ENCODE peak calls at places on chromosomes 1 and 21, in nine cellular contexts. One of them, this sample, is unnamed.

GRCh38 chr1:46021046-46021822 is 111.2 kb downstream of the PIK3R3 start:
- DNase-seq in body of pancreas: no peak
- DNase-seq in uterus: no peak
- DNase-seq in mammary epithelial cell: no peak
- DNase-seq in A549: no peak
- DNase-seq in hepatocyte: no peak
- DNase-seq in CD4-positive, alpha-beta T cell: no peak
- DNase-seq in H9: no peak
- DNase-seq in foreskin keratinocyte: no peak
- DNase-seq in this sample: no peak

GRCh38 chr1:147648933-147649332 is 21.4 kb downstream of the ACP6 start:
- DNase-seq in H9: no peak
- DNase-seq in CD4-positive, alpha-beta T cell: no peak
- DNase-seq in body of pancreas: no peak
- DNase-seq in uterus: no peak
- DNase-seq in foreskin keratinocyte: no peak
- DNase-seq in hepatocyte: no peak
- DNase-seq in A549: no peak
- DNase-seq in mammary epithelial cell: no peak
- DNase-seq in this sample: no peak

GRCh38 chr1:2290595-2291510 is 62.7 kb downstream of the SKI start:
- DNase-seq in mammary epithelial cell: peak; percentile 94
- DNase-seq in uterus: peak; percentile 80
- DNase-seq in hepatocyte: no peak
- DNase-seq in CD4-positive, alpha-beta T cell: peak; percentile 69
- DNase-seq in body of pancreas: peak; percentile 58
- DNase-seq in H9: no peak
- DNase-seq in foreskin keratinocyte: peak; percentile 37
- DNase-seq in A549: no peak
- DNase-seq in this sample: peak; percentile 86

GRCh38 chr1:4594286-4594991 is 60.0 kb upstream of the AJAP1 start:
- DNase-seq in uterus: no peak
- DNase-seq in CD4-positive, alpha-beta T cell: no peak
- DNase-seq in A549: no peak
- DNase-seq in foreskin keratinocyte: no peak
- DNase-seq in body of pancreas: peak; percentile 47
- DNase-seq in hepatocyte: peak; percentile 41
- DNase-seq in H9: peak; percentile 71
- DNase-seq in mammary epithelial cell: no peak
- DNase-seq in this sample: peak; percentile 15

GRCh38 chr1:6007318-6008083 is 15.3 kb upstream of the NPHP4 start:
- DNase-seq in H9: no peak
- DNase-seq in mammary epithelial cell: no peak
- DNase-seq in uterus: no peak
- DNase-seq in CD4-positive, alpha-beta T cell: no peak
- DNase-seq in foreskin keratinocyte: no peak
- DNase-seq in hepatocyte: no peak
- DNase-seq in body of pancreas: no peak
- DNase-seq in A549: no peak
- DNase-seq in this sample: no peak

GRCh38 chr1:248589334-248589733 is 8.2 kb downstream of the OR2T10 start:
- DNase-seq in H9: no peak
- DNase-seq in CD4-positive, alpha-beta T cell: no peak
- DNase-seq in mammary epithelial cell: no peak
- DNase-seq in hepatocyte: no peak
- DNase-seq in foreskin keratinocyte: no peak
- DNase-seq in uterus: no peak
- DNase-seq in body of pancreas: no peak
- DNase-seq in A549: no peak
- DNase-seq in this sample: no peak

GRCh38 chr1:8097077-8097799 is 71.1 kb upstream of the ERRFI1 start:
- DNase-seq in A549: peak; percentile 94
- DNase-seq in CD4-positive, alpha-beta T cell: no peak
- DNase-seq in H9: no peak
- DNase-seq in foreskin keratinocyte: peak; percentile 99
- DNase-seq in body of pancreas: peak; percentile 12
- DNase-seq in mammary epithelial cell: peak; percentile 95
- DNase-seq in uterus: no peak
- DNase-seq in hepatocyte: peak; percentile 68
- DNase-seq in this sample: peak; percentile 87

GRCh38 chr21:42455196-42455595 is 40.8 kb downstream of the RSPH1 start:
- DNase-seq in body of pancreas: no peak
- DNase-seq in mammary epithelial cell: peak; percentile 10
- DNase-seq in foreskin keratinocyte: no peak
- DNase-seq in hepatocyte: no peak
- DNase-seq in CD4-positive, alpha-beta T cell: no peak
- DNase-seq in A549: no peak
- DNase-seq in uterus: no peak
- DNase-seq in H9: no peak
- DNase-seq in this sample: peak; percentile 39

GRCh38 chr21:46322351-46323226 is 1.1 kb downstream of the C21orf58 start:
- DNase-seq in CD4-positive, alpha-beta T cell: no peak
- DNase-seq in mammary epithelial cell: peak; percentile 27
- DNase-seq in hepatocyte: peak; percentile 45
- DNase-seq in uterus: no peak
- DNase-seq in foreskin keratinocyte: no peak
- DNase-seq in A549: peak; percentile 12
- DNase-seq in body of pancreas: no peak
- DNase-seq in H9: no peak
- DNase-seq in this sample: no peak

GRCh38 chr1:66728021-66728420 is 24.2 kb upstream of the DYNLT5 start:
- DNase-seq in A549: no peak
- DNase-seq in body of pancreas: no peak
- DNase-seq in CD4-positive, alpha-beta T cell: no peak
- DNase-seq in uterus: no peak
- DNase-seq in H9: no peak
- DNase-seq in mammary epithelial cell: no peak
- DNase-seq in foreskin keratinocyte: no peak
- DNase-seq in hepatocyte: no peak
- DNase-seq in this sample: no peak

GRCh38 chr21:35005077-35005476 is 44.0 kb downstream of the RUNX1 start:
- DNase-seq in body of pancreas: no peak
- DNase-seq in H9: no peak
- DNase-seq in A549: no peak
- DNase-seq in hepatocyte: no peak
- DNase-seq in mammary epithelial cell: no peak
- DNase-seq in CD4-positive, alpha-beta T cell: no peak
- DNase-seq in uterus: no peak
- DNase-seq in foreskin keratinocyte: no peak
- DNase-seq in this sample: no peak

GRCh38 chr1:2935766-2936390 is 85.4 kb upstream of the ACTRT2 start:
- DNase-seq in uterus: no peak
- DNase-seq in mammary epithelial cell: no peak
- DNase-seq in foreskin keratinocyte: no peak
- DNase-seq in A549: no peak
- DNase-seq in H9: no peak
- DNase-seq in CD4-positive, alpha-beta T cell: no peak
- DNase-seq in hepatocyte: no peak
- DNase-seq in body of pancreas: no peak
- DNase-seq in this sample: no peak

GRCh38 chr1:83026745-83027144 is 972.2 kb downstream of the TTLL7 start:
- DNase-seq in CD4-positive, alpha-beta T cell: no peak
- DNase-seq in body of pancreas: no peak
- DNase-seq in uterus: no peak
- DNase-seq in A549: no peak
- DNase-seq in H9: no peak
- DNase-seq in hepatocyte: no peak
- DNase-seq in foreskin keratinocyte: no peak
- DNase-seq in mammary epithelial cell: no peak
- DNase-seq in this sample: no peak

GRCh38 chr1:83033682-83034081 is 965.2 kb downstream of the TTLL7 start:
- DNase-seq in foreskin keratinocyte: peak; percentile 42
- DNase-seq in hepatocyte: no peak
- DNase-seq in A549: no peak
- DNase-seq in H9: no peak
- DNase-seq in mammary epithelial cell: peak; percentile 46
- DNase-seq in CD4-positive, alpha-beta T cell: no peak
- DNase-seq in uterus: no peak
- DNase-seq in body of pancreas: no peak
- DNase-seq in this sample: peak; percentile 44

GRCh38 chr1:83029050-83029449 is 969.9 kb downstream of the TTLL7 start:
- DNase-seq in uterus: no peak
- DNase-seq in mammary epithelial cell: no peak
- DNase-seq in H9: no peak
- DNase-seq in hepatocyte: no peak
- DNase-seq in CD4-positive, alpha-beta T cell: no peak
- DNase-seq in body of pancreas: no peak
- DNase-seq in A549: no peak
- DNase-seq in foreskin keratinocyte: no peak
- DNase-seq in this sample: no peak

GRCh38 chr1:83028467-83028866 is 970.5 kb downstream of the TTLL7 start:
- DNase-seq in body of pancreas: no peak
- DNase-seq in uterus: no peak
- DNase-seq in A549: no peak
- DNase-seq in hepatocyte: no peak
- DNase-seq in foreskin keratinocyte: no peak
- DNase-seq in CD4-positive, alpha-beta T cell: no peak
- DNase-seq in H9: no peak
- DNase-seq in mammary epithelial cell: no peak
- DNase-seq in this sample: no peak

GRCh38 chr1:83029916-83030315 is 969.0 kb downstream of the TTLL7 start:
- DNase-seq in A549: no peak
- DNase-seq in body of pancreas: no peak
- DNase-seq in H9: no peak
- DNase-seq in hepatocyte: no peak
- DNase-seq in CD4-positive, alpha-beta T cell: no peak
- DNase-seq in foreskin keratinocyte: no peak
- DNase-seq in uterus: no peak
- DNase-seq in mammary epithelial cell: no peak
- DNase-seq in this sample: no peak
- H3K27ac ChIP-seq in A549: no peak overlapping the region
- H3K27ac ChIP-seq in body of pancreas: no peak overlapping the region
- H3K27ac ChIP-seq in H9: no peak overlapping the region
- H3K27ac ChIP-seq in hepatocyte: no peak overlapping the region
- H3K27ac ChIP-seq in CD4-positive, alpha-beta T cell: no peak overlapping the region
- H3K27ac ChIP-seq in foreskin keratinocyte: no peak overlapping the region
- H3K27ac ChIP-seq in uterus: no peak overlapping the region
- H3K27ac ChIP-seq in mammary epithelial cell: no peak overlapping the region
- H3K27ac ChIP-seq in this sample: no peak overlapping the region

GRCh38 chr1:19731311-19731821 is 66.7 kb downstream of the HTR6 start:
- DNase-seq in hepatocyte: no peak
- DNase-seq in uterus: no peak
- DNase-seq in CD4-positive, alpha-beta T cell: no peak
- DNase-seq in body of pancreas: no peak
- DNase-seq in H9: no peak
- DNase-seq in mammary epithelial cell: no peak
- DNase-seq in foreskin keratinocyte: no peak
- DNase-seq in A549: no peak
- DNase-seq in this sample: no peak
- H3K27ac ChIP-seq in hepatocyte: no peak overlapping the region
- H3K27ac ChIP-seq in uterus: no peak overlapping the region
- H3K27ac ChIP-seq in CD4-positive, alpha-beta T cell: no peak overlapping the region
- H3K27ac ChIP-seq in body of pancreas: no peak overlapping the region
- H3K27ac ChIP-seq in H9: no peak overlapping the region
- H3K27ac ChIP-seq in mammary epithelial cell: no peak overlapping the region
- H3K27ac ChIP-seq in foreskin keratinocyte: no peak overlapping the region
- H3K27ac ChIP-seq in A549: no peak overlapping the region
- H3K27ac ChIP-seq in this sample: no peak overlapping the region

DNA sequence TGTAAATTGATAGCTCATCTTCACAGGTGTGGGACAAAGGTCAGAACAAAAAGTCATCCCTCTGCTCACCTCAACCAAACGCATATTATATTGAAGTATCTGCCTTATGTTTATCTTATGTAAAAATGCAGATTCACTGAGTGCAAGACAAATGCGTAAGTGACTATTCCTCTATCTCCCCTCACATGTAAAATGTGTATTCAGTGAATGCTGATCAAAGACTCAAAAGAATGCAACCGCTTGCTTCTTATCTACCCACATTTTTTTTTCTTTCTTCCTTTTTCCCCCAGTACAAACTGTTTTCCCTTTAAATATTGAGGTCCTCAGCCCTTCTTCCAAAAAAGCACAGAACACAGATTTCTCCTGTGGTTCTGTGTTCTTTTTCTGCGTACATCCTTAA is 1882.9 kb downstream of the NCAM2 start:
- DNase-seq in uterus: no peak
- DNase-seq in mammary epithelial cell: no peak
- DNase-seq in body of pancreas: no peak
- DNase-seq in H9: no peak
- DNase-seq in hepatocyte: no peak
- DNase-seq in CD4-positive, alpha-beta T cell: no peak
- DNase-seq in foreskin keratinocyte: no peak
- DNase-seq in A549: no peak
- DNase-seq in this sample: no peak
- H3K27ac ChIP-seq in uterus: no peak overlapping the region
- H3K27ac ChIP-seq in mammary epithelial cell: no peak overlapping the region
- H3K27ac ChIP-seq in body of pancreas: no peak overlapping the region
- H3K27ac ChIP-seq in H9: no peak overlapping the region
- H3K27ac ChIP-seq in hepatocyte: no peak overlapping the region
- H3K27ac ChIP-seq in CD4-positive, alpha-beta T cell: no peak overlapping the region
- H3K27ac ChIP-seq in foreskin keratinocyte: no peak overlapping the region
- H3K27ac ChIP-seq in A549: no peak overlapping the region
- H3K27ac ChIP-seq in this sample: no peak overlapping the region

GRCh38 chr1:229562686-229563085 is 4.2 kb upstream of the ABCB10 start:
- DNase-seq in A549: no peak
- DNase-seq in CD4-positive, alpha-beta T cell: no peak
- DNase-seq in mammary epithelial cell: no peak
- DNase-seq in uterus: no peak
- DNase-seq in body of pancreas: no peak
- DNase-seq in H9: no peak
- DNase-seq in hepatocyte: no peak
- DNase-seq in foreskin keratinocyte: no peak
- DNase-seq in this sample: no peak

GRCh38 chr1:229563701-229564100 is 5.2 kb upstream of the ABCB10 start:
- DNase-seq in foreskin keratinocyte: no peak
- DNase-seq in H9: no peak
- DNase-seq in uterus: peak; percentile 34
- DNase-seq in body of pancreas: peak; percentile 59
- DNase-seq in hepatocyte: no peak
- DNase-seq in CD4-positive, alpha-beta T cell: no peak
- DNase-seq in mammary epithelial cell: no peak
- DNase-seq in A549: no peak
- DNase-seq in this sample: no peak

GRCh38 chr1:229558460-229559335 is at the start of gene ABCB10:
- DNase-seq in A549: peak; percentile 98
- DNase-seq in hepatocyte: peak; percentile 99
- DNase-seq in CD4-positive, alpha-beta T cell: peak; percentile 77
- DNase-seq in foreskin keratinocyte: peak; percentile 84
- DNase-seq in body of pancreas: peak; percentile 98
- DNase-seq in mammary epithelial cell: peak; percentile 96
- DNase-seq in H9: peak; percentile 98
- DNase-seq in uterus: peak; percentile 94
- DNase-seq in this sample: peak; percentile 97

GRCh38 chr1:229567109-229567868 is 8.8 kb upstream of the ABCB10 start:
- DNase-seq in hepatocyte: no peak
- DNase-seq in A549: no peak
- DNase-seq in mammary epithelial cell: no peak
- DNase-seq in foreskin keratinocyte: no peak
- DNase-seq in H9: no peak
- DNase-seq in CD4-positive, alpha-beta T cell: no peak
- DNase-seq in uterus: no peak
- DNase-seq in body of pancreas: no peak
- DNase-seq in this sample: no peak

DNA sequence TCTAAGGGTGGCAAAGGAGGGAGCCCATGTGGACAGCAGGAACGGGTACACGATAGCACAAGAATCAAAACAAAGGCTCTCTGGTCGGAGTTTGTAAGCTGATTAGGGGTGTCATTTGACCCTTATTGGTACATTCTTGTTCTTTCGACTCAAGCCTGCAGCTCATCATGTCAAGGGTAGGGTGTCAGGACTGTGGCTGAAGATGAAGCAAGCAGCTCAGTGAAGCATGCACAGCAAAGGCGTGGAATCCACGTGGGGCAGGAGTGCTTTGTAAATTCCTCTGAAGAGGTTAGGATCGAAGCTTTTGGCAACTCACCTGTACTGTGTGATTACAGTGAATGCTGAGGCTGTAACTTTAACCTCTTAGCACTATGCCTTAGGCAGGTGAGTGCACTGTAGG is 4.7 kb upstream of the ABCB10 start:
- DNase-seq in hepatocyte: no peak
- DNase-seq in foreskin keratinocyte: no peak
- DNase-seq in uterus: no peak
- DNase-seq in body of pancreas: no peak
- DNase-seq in CD4-positive, alpha-beta T cell: no peak
- DNase-seq in mammary epithelial cell: no peak
- DNase-seq in A549: no peak
- DNase-seq in H9: peak; percentile 45
- DNase-seq in this sample: no peak
- H3K27ac ChIP-seq in hepatocyte: no peak overlapping the region
- H3K27ac ChIP-seq in foreskin keratinocyte: no peak overlapping the region
- H3K27ac ChIP-seq in uterus: peak overlapping the region; percentile 70
- H3K27ac ChIP-seq in body of pancreas: no peak overlapping the region
- H3K27ac ChIP-seq in CD4-positive, alpha-beta T cell: no peak overlapping the region
- H3K27ac ChIP-seq in mammary epithelial cell: no peak overlapping the region
- H3K27ac ChIP-seq in A549: no peak overlapping the region
- H3K27ac ChIP-seq in H9: no peak overlapping the region
- H3K27ac ChIP-seq in this sample: no peak overlapping the region

This sample was measured in RWPE1.